ENCODE peak calls at places on chromosomes 3 and 15, in eight cellular contexts. Y is psoas muscle; S is keratinocyte; Q is cardiac muscle cell; D is tibial nerve; O is CD8-positive, alpha-beta memory T cell; C is bronchial epithelial cell; F is choroid plexus epithelial cell. W is an unnamed sample.

GRCh38 chr3:10852031-10852795 is 36.2 kb downstream of the SLC6A11 start:
- DNase-seq in Y (no peak), S (no peak), Q (no peak), D (no peak), O (no peak), C (no peak), F (no peak), W (no peak)

GRCh38 chr15:80250614-80251504 is 1.2 kb downstream of the CTXND1 start:
- DNase-seq in Y (no peak), S (no peak), Q (no peak), D (no peak), O (no peak), C (no peak), F (no peak), W (no peak)

GRCh38 chr15:60704129-60704528 is 225.2 kb upstream of the ICE2 start:
- DNase-seq in Y (no peak), S (no peak), Q (no peak), D (no peak), O (peak), C (no peak), F (no peak), W (no peak)

GRCh38 chr3:64741344-64741743 is 53.5 kb upstream of the ADAMTS9 start:
- DNase-seq in Y (peak), S (no peak), Q (no peak), D (peak), O (no peak), C (no peak), F (peak), W (no peak)

GRCh38 chr3:71447197-71447596 is 136.3 kb downstream of the FOXP1 start:
- DNase-seq in Y (no peak), S (peak), Q (no peak), D (no peak), O (no peak), C (no peak), F (no peak), W (no peak)

GRCh38 chr3:72892870-72893269 is 5.0 kb downstream of the GXYLT2 start:
- DNase-seq in Y (no peak), S (no peak), Q (no peak), D (no peak), O (no peak), C (no peak), F (peak), W (no peak)

GRCh38 chr3:127669541-127670228 is 3.1 kb upstream of the ABTB1 start:
- DNase-seq in Y (no peak), S (no peak), Q (no peak), D (no peak), O (no peak), C (no peak), F (no peak), W (no peak)

GRCh38 chr3:176513604-176514003 is 683.7 kb downstream of the TBL1XR1 start:
- DNase-seq in Y (no peak), S (no peak), Q (peak), D (no peak), O (no peak), C (no peak), F (peak), W (no peak)

DNA sequence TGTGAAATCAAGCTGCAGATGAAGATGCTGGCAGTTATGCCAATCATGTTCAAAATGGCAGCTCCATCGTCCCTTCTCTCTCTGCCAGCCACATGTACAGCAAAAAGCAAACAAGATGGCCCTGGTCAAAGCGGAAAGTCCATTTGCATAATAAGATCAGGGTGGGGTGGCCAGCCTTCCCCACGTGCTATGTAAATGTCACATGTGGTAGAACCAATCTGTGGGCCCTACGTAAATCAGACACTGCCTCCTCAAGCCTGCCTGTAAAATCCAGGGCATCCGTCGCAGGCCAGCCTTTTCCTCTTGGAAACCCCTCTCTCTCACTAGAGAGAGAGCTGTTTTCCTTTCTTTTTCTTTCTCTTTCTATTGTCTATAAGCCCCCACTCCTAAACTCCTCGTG is 243.5 kb upstream of the KBTBD8 start:
- DNase-seq in Y (no peak), S (no peak), Q (no peak), D (no peak), O (no peak), C (no peak), F (no peak), W (no peak)
- H3K4me3 ChIP-seq in Y (no peak), S (no peak), Q (no peak), D (no peak), O (no peak), C (no peak), F (no peak), W (no peak)

DNA sequence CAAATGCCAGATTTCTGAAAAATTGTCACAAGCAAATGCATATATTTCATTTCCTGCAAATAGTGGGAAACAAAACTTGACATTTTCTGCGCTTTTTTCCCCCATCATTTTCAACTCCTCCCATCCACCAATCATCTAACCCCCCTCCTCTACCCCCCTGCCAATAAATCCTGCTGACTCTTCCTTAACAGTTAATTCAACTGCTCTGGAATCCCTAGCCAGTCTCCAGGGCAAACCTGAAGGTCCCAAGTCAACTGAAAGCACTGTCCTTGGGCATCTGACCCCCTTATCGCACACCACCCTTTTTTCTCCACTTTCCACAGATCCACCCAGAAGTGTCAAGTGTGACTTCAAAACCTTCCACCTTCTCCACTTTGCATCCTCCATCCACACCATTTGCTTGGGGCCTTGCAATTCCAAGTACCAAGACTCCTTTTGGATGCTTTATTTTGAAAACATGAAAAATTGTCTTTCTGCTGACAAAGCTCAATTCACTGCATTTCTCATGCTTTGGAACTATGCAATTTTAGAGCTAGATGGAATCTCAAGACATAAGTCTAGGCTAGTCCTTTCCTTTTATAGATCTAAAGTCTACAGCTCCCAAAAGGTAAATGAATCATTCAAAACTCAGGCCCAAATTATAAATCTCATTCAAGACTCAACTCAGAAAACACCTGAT is 144.5 kb downstream of the OSBPL10 start:
- DNase-seq in Y (no peak), S (no peak), Q (no peak), D (no peak), O (no peak), C (no peak), F (no peak), W (no peak)
- H3K4me3 ChIP-seq in Y (no peak), S (no peak), Q (no peak), D (no peak), O (no peak), C (no peak), F (no peak), W (no peak)

DNA sequence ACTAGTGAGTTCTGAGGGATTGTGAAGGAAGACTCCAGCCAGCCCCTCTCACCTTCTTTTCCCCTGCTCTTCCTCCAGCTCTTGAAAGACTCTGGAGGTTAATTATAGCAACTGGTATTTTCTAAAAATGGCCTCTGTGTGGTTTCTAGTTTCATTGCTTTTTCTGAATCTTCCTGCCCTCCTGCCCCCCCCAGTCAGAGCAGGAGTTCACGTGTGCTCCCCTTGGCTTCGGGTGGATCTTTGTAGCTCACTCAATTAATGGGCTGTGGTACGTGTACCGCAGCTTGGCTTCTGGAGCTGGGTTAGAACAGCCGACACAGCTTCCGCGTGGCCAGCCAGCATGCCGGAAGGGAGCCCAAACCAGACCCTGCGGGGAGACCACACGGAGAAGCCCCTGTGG is 31.5 kb downstream of the TM2D3 start:
- DNase-seq in Y (no peak), S (no peak), Q (peak), D (no peak), O (no peak), C (no peak), F (no peak), W (no peak)
- H3K4me3 ChIP-seq in Y (peak), S (no peak), Q (no peak), D (no peak), O (no peak), C (no peak), F (no peak), W (no peak)

GRCh38 chr3:141876381-141876890 is at the start of gene ATP1B3:
- DNase-seq in Y (peak), S (no peak), Q (peak), D (no peak), O (peak), C (peak), F (peak), W (peak)

GRCh38 chr3:141878812-141879211 is 2.4 kb downstream of the ATP1B3 start:
- DNase-seq in Y (no peak), S (no peak), Q (no peak), D (no peak), O (no peak), C (peak), F (peak), W (no peak)

GRCh38 chr3:141877911-141878310 is 1.5 kb downstream of the ATP1B3 start:
- DNase-seq in Y (no peak), S (no peak), Q (no peak), D (no peak), O (no peak), C (peak), F (peak), W (no peak)

GRCh38 chr3:141876891-141877561 is 583 bp downstream of the ATP1B3 start:
- DNase-seq in Y (peak), S (no peak), Q (peak), D (no peak), O (peak), C (peak), F (peak), W (peak)

GRCh38 chr3:141878326-141878725 is 1.9 kb downstream of the ATP1B3 start:
- DNase-seq in Y (no peak), S (no peak), Q (no peak), D (no peak), O (no peak), C (no peak), F (no peak), W (no peak)
- H3K4me3 ChIP-seq in Y (peak), S (peak), Q (peak), D (peak), O (peak), C (peak), F (peak), W (peak)

W was measured in heart left ventricle.